ENCODE peak calls at places on chromosomes 7 and 10, in six cellular contexts. V is EL, U is uterus, Y is amniotic stem cell, Q is KBM-7, E is skeletal muscle cell. J is an unnamed sample.

GRCh38 chr10:71740069-71740468 is 20.5 kb upstream of the C10orf105 start:
- DNase-seq in U (no peak), E (no peak), Y (no peak), Q (no peak), V (peak), J (peak)

GRCh38 chr10:124632064-124632531 is 112.1 kb downstream of the FAM53B start:
- DNase-seq in E (no peak), U (peak), Q (peak), Y (no peak), V (no peak), J (peak)

GRCh38 chr10:133116455-133116854 is 28.7 kb downstream of the ADGRA1 start:
- DNase-seq in U (no peak), V (no peak), E (no peak), Y (no peak), Q (no peak), J (no peak)

GRCh38 chr7:128236924-128237586 is 4.0 kb upstream of the LEP start:
- DNase-seq in E (peak), Y (no peak), Q (peak), V (peak), U (no peak), J (no peak)

GRCh38 chr7:34756691-34757090 is 98.7 kb downstream of the NPSR1 start:
- DNase-seq in Q (no peak), Y (no peak), U (no peak), V (no peak), E (no peak), J (no peak)

GRCh38 chr7:80288175-80289122 is 153.8 kb downstream of the GNAI1 start:
- DNase-seq in V (peak), U (no peak), E (peak), Q (peak), Y (no peak), J (no peak)

GRCh38 chr7:29177963-29178612 is 16.5 kb upstream of the CHN2 start:
- DNase-seq in U (peak), Q (peak), E (no peak), V (no peak), Y (no peak), J (peak)

GRCh38 chr10:14798631-14799030 is 23.9 kb upstream of the FAM107B start:
- DNase-seq in U (no peak), Y (no peak), E (no peak), Q (no peak), V (no peak), J (no peak)

GRCh38 chr10:20276127-20276979 is 460.1 kb downstream of the PLXDC2 start:
- DNase-seq in V (no peak), Q (no peak), U (no peak), Y (no peak), E (no peak), J (peak)

GRCh38 chr10:114243661-114244060 is 4.6 kb downstream of the VWA2 start:
- DNase-seq in E (no peak), Q (no peak), Y (no peak), V (no peak), U (no peak), J (no peak)

GRCh38 chr10:15791816-15792524 is 68.3 kb downstream of the MINDY3 start:
- DNase-seq in E (peak), V (peak), Y (no peak), U (peak), Q (no peak), J (peak)

J was measured in adrenal gland.